ENCODE peak calls at places on chromosomes 5 and 9, in seven cellular contexts. G, W, Q, U, H, T and B are unnamed samples.

GRCh38 chr5:150517272-150518152 is 9.6 kb downstream of the NDST1 start:
- DNase-seq in G (peak; percentile 78), W (no peak), Q (peak; percentile 28), U (peak; percentile 47), H (peak; percentile 96), T (no peak), B (peak; percentile 89)

GRCh38 chr9:127178646-127179632 is 56.5 kb upstream of the ANGPTL2 start:
- DNase-seq in G (peak; percentile 25), W (no peak), Q (no peak), U (no peak), H (no peak), T (no peak), B (no peak)

GRCh38 chr5:65059681-65060598 is 291.2 kb downstream of the CWC27 start:
- DNase-seq in G (peak; percentile 64), W (no peak), Q (no peak), U (peak; percentile 33), H (peak; percentile 45), T (peak; percentile 58), B (no peak)

GRCh38 chr5:113900831-113901230 is 387.3 kb downstream of the YTHDC2 start:
- DNase-seq in G (no peak), W (no peak), Q (no peak), U (no peak), H (no peak), T (no peak), B (no peak)

GRCh38 chr5:117748336-117748735 is 1173.7 kb upstream of the SEMA6A start:
- DNase-seq in G (no peak), W (no peak), Q (no peak), U (no peak), H (no peak), T (no peak), B (no peak)

GRCh38 chr5:12695651-12696050 is 791.4 kb upstream of the CTNND2 start:
- DNase-seq in G (no peak), W (no peak), Q (no peak), U (no peak), H (no peak), T (no peak), B (no peak)

GRCh38 chr5:132381614-132382013 is 12.1 kb downstream of the SLC22A5 start:
- DNase-seq in G (no peak), W (no peak), Q (no peak), U (no peak), H (no peak), T (no peak), B (no peak)

GRCh38 chr5:108924457-108924961 is 176.8 kb downstream of the FER start:
- DNase-seq in G (no peak), W (no peak), Q (no peak), U (peak; percentile 42), H (no peak), T (peak; percentile 35), B (no peak)

GRCh38 chr5:157236423-157236822 is 29.5 kb upstream of the CYFIP2 start:
- DNase-seq in G (no peak), W (no peak), Q (no peak), U (no peak), H (no peak), T (no peak), B (no peak)

GRCh38 chr9:36721846-36722588 is 149.3 kb downstream of the MELK start:
- DNase-seq in G (no peak), W (no peak), Q (no peak), U (no peak), H (peak; percentile 22), T (no peak), B (no peak)

GRCh38 chr5:172600571-172600970 is 40.5 kb upstream of the NEURL1B start:
- DNase-seq in G (no peak), W (no peak), Q (no peak), U (no peak), H (no peak), T (no peak), B (no peak)

GRCh38 chr9:129081388-129081889 is 528 bp downstream of the DOLPP1 start:
- DNase-seq in G (peak; percentile 91), W (no peak), Q (no peak), U (no peak), H (no peak), T (no peak), B (no peak)

GRCh38 chr5:151078490-151079262 is 2.2 kb downstream of the TNIP1 start:
- DNase-seq in G (no peak), W (peak; percentile 68), Q (no peak), U (no peak), H (no peak), T (peak; percentile 42), B (no peak)

GRCh38 chr9:97501177-97501971 is at the start of gene TMOD1:
- DNase-seq in G (peak; percentile 71), W (peak; percentile 26), Q (peak; percentile 43), U (peak; percentile 65), H (peak; percentile 15), T (no peak), B (peak; percentile 76)

GRCh38 chr9:76773051-76773450 is 8.8 kb downstream of the PCA3 start:
- DNase-seq in G (peak; percentile 14), W (no peak), Q (no peak), U (no peak), H (peak; percentile 26), T (no peak), B (peak; percentile 73)

GRCh38 chr5:77180167-77181081 is 30.1 kb upstream of the PDE8B start:
- DNase-seq in G (peak; percentile 11), W (no peak), Q (no peak), U (no peak), H (no peak), T (no peak), B (peak; percentile 30)

GRCh38 chr5:52799983-52800393 is 12.3 kb downstream of the ITGA1 start:
- DNase-seq in G (peak; percentile 98), W (peak; percentile 96), Q (peak; percentile 91), U (peak; percentile 96), H (peak; percentile 96), T (peak; percentile 96), B (peak; percentile 98)

GRCh38 chr5:10034008-10034407 is 215.7 kb downstream of the ATPSCKMT start:
- DNase-seq in G (no peak), W (no peak), Q (no peak), U (no peak), H (peak; percentile 61), T (no peak), B (no peak)

GRCh38 chr5:128254789-128255188 is 171.2 kb downstream of the SLC12A2 start:
- DNase-seq in G (no peak), W (no peak), Q (no peak), U (peak; percentile 44), H (peak; percentile 56), T (no peak), B (peak; percentile 81)

GRCh38 chr9:113715086-113715485 is 161.0 kb upstream of the ZNF618 start:
- DNase-seq in G (peak; percentile 70), W (no peak), Q (no peak), U (peak; percentile 59), H (no peak), T (no peak), B (peak; percentile 42)

GRCh38 chr5:80204808-80205614 is 50.8 kb downstream of the SERINC5 start:
- DNase-seq in G (no peak), W (no peak), Q (no peak), U (peak; percentile 86), H (peak; percentile 88), T (peak; percentile 45), B (no peak)

GRCh38 chr9:82140471-82140870 is 151.9 kb downstream of the SPATA31D1 start:
- DNase-seq in G (no peak), W (no peak), Q (no peak), U (no peak), H (no peak), T (no peak), B (no peak)

GRCh38 chr9:79812507-79813261 is 240.9 kb downstream of the TLE4 start:
- DNase-seq in G (no peak), W (no peak), Q (no peak), U (no peak), H (no peak), T (peak; percentile 45), B (no peak)

GRCh38 chr5:95967236-95967635 is 5.6 kb upstream of the ELL2 start:
- DNase-seq in G (no peak), W (no peak), Q (no peak), U (no peak), H (no peak), T (no peak), B (no peak)

GRCh38 chr5:1418238-1418920 is 26.9 kb downstream of the SLC6A3 start:
- DNase-seq in G (no peak), W (no peak), Q (no peak), U (no peak), H (no peak), T (no peak), B (no peak)

GRCh38 chr9:79685576-79685975 is 113.8 kb downstream of the TLE4 start:
- DNase-seq in G (peak; percentile 71), W (no peak), Q (no peak), U (no peak), H (peak; percentile 14), T (no peak), B (peak; percentile 56)

GRCh38 chr5:126446498-126447224 is 23.5 kb downstream of the GRAMD2B start:
- DNase-seq in G (peak; percentile 52), W (no peak), Q (no peak), U (no peak), H (peak; percentile 51), T (no peak), B (peak; percentile 84)
- H3K4me3 ChIP-seq in G (no peak overlapping the region), W (no peak overlapping the region), Q (no peak overlapping the region), U (no peak overlapping the region), H (no peak overlapping the region), T (no peak overlapping the region), B (peak overlapping the region; percentile 9)

GRCh38 chr9:137454506-137455360 is 4.4 kb downstream of the NSMF start:
- DNase-seq in G (peak; percentile 52), W (no peak), Q (no peak), U (peak; percentile 71), H (no peak), T (no peak), B (no peak)
- H3K4me3 ChIP-seq in G (no peak overlapping the region), W (no peak overlapping the region), Q (no peak overlapping the region), U (no peak overlapping the region), H (no peak overlapping the region), T (peak overlapping the region; percentile 66), B (peak overlapping the region; percentile 69)

DNA sequence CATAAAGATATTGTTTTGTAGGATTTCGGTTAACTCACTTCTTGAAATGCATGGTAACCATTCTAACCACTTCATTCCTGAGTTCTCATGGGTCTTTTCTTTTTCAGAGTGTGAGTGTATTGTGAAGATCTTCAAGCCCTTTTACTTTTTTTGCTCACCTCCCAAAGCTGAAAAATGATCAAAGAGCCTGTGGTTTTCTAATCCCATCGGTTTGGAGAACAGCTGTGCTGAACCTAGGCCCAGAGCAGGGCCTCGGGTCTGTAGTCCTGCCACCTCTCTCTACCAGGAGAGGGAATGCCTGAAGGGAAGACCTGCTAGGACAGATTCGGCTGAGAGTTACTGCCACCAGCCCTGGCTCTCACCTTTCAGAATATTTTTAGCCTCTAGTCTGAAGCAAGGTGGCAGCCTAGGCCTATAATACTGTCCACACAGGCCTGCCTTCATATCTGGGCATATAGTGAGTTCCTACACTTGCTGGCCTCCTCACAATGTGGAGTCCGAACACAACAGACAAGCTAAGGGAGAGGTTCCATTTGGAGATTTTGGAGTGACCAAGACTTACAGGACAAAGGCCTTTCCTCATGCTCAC is 13.8 kb downstream of the RGMB start:
- DNase-seq in G (peak; percentile 22), W (no peak), Q (no peak), U (no peak), H (no peak), T (no peak), B (no peak)
- H3K4me3 ChIP-seq in G (peak overlapping the region; percentile 14), W (no peak overlapping the region), Q (no peak overlapping the region), U (no peak overlapping the region), H (no peak overlapping the region), T (no peak overlapping the region), B (no peak overlapping the region)

DNA sequence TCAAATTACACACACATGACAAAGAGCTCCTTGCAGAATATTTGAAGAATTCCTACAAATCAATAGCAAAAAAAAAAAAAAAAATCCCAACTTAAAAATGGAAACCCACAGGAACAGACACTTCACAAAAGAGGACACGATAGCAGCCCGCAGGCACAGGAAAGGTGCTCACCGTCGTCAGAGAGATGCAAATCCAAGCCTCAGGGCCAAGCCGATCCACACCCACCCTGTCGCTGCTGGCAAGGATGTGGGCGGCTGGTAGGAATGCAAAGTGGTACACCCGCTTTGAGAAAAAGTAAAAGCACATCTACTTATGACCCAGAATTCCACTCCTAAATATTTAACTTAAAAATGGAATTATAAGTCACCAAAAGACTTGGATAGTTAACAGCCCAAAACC is 10.8 kb downstream of the LCN9 start:
- DNase-seq in G (no peak), W (no peak), Q (no peak), U (no peak), H (no peak), T (no peak), B (no peak)
- H3K4me3 ChIP-seq in G (no peak overlapping the region), W (no peak overlapping the region), Q (no peak overlapping the region), U (no peak overlapping the region), H (no peak overlapping the region), T (no peak overlapping the region), B (no peak overlapping the region)